ENCODE peak calls at places on chromosome X, in seven cellular contexts. T is astrocyte, V is neural progenitor cell, X is endothelial cell of umbilical vein, D is DND-41, I is fibroblast of lung, Z is HCT116. J is an unnamed sample. For H3K4me1, the result is how much of the 10 kb centered on the place peaks cover.

GRCh38 chrX:132267392-132267791 is 48.1 kb upstream of the RAP2C start:
- DNase-seq in D (no peak), T (no peak), X (no peak), I (no peak), V (no peak), Z (no peak), J (no peak)

GRCh38 chrX:37912286-37912685 is 64.9 kb upstream of the DYNLT3 start:
- DNase-seq in V (no peak), D (no peak), X (peak), Z (no peak), I (peak), T (peak), J (peak)

GRCh38 chrX:72258174-72258573 is 18.9 kb downstream of the RPS4X start:
- DNase-seq in D (no peak), V (no peak), X (no peak), Z (no peak), T (peak), I (peak), J (no peak)

GRCh38 chrX:18465051-18465450 is 39.6 kb downstream of the CDKL5 start:
- DNase-seq in Z (no peak), I (no peak), T (no peak), V (no peak), X (no peak), D (no peak), J (no peak)

GRCh38 chrX:149877636-149878035 is 3.3 kb upstream of the MAGEA8 start:
- DNase-seq in V (no peak), Z (no peak), D (no peak), X (no peak), I (peak), T (peak), J (no peak)

GRCh38 chrX:63934791-63935190 is 149.8 kb upstream of the ARHGEF9 start:
- DNase-seq in D (no peak), Z (no peak), T (no peak), V (peak), I (no peak), X (no peak), J (no peak)

GRCh38 chrX:37371578-37371981 is 22.4 kb downstream of the PRRG1 start:
- DNase-seq in T (peak), V (no peak), Z (no peak), D (no peak), X (no peak), I (peak), J (no peak)

GRCh38 chrX:115089419-115089818 is 72.0 kb upstream of the IL13RA2 start:
- DNase-seq in T (no peak), I (no peak), X (no peak), Z (no peak), D (no peak), V (no peak), J (no peak)

GRCh38 chrX:72317139-72317538 is 11.4 kb upstream of the CITED1 start:
- DNase-seq in T (no peak), I (no peak), Z (no peak), V (no peak), X (no peak), D (no peak), J (no peak)

GRCh38 chrX:2696698-2697215 is 5.7 kb downstream of the CD99 start:
- DNase-seq in I (peak), Z (no peak), T (peak), V (no peak), D (peak), X (peak), J (no peak)
- H3K4me1 ChIP-seq in I (under half), Z (under half), T (under half), V (under half), D (half or more), X (half or more), J (under half)

GRCh38 chrX:23332101-23332887 is 2.4 kb upstream of the PTCHD1 start:
- DNase-seq in D (no peak), Z (no peak), T (no peak), V (peak), X (no peak), I (no peak), J (no peak)
- TF ChIP-seq EZH2 in D (no peak), Z (no peak), T (peak), V (peak), X (peak), I (peak), J (peak)

GRCh38 chrX:151793886-151794285 is 59.3 kb downstream of the CNGA2 start:
- DNase-seq in D (no peak), V (no peak), T (peak), I (peak), Z (no peak), X (no peak), J (no peak)

GRCh38 chrX:151791961-151792360 is 57.4 kb downstream of the CNGA2 start:
- DNase-seq in V (no peak), X (no peak), Z (no peak), T (no peak), I (no peak), D (no peak), J (no peak)

GRCh38 chrX:151792505-151792904 is 58.0 kb downstream of the CNGA2 start:
- DNase-seq in D (no peak), T (no peak), I (no peak), Z (no peak), X (no peak), V (no peak), J (no peak)

GRCh38 chrX:151790421-151791160 is 56.0 kb downstream of the CNGA2 start:
- DNase-seq in D (no peak), T (peak), I (peak), Z (no peak), V (no peak), X (no peak), J (no peak)

DNA sequence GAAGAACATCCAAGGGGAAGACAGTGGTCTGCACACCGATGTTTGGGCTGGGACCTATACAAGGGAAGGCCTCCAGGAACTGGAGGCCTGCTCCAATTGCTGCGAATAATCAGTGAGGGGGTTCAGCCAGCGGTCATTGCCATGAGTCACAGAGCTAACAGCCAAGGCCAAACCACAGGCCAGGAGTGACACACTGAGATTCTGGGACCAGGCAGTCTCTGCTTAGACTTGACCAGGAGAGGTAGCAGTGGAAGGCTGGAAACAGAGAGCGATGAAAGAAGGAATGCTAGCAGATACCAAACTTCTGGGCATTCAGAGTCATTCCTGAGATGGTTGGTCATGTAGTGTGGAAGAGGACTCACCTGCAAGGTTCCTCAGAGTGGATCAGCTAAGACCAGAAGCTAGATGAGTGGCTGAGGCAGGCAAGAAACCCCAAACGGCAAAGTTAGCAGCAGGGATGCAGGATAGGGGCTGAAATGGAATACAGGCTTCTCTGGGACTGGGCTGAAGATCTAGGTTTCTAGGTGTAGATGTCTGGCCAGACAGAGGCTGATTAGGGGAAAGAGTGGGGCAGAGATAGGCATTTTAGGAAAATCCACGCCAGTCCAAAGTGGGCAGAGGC is 54.7 kb downstream of the CNGA2 start:
- DNase-seq in V (no peak), T (peak), Z (no peak), D (no peak), I (peak), X (peak), J (no peak)
- H3K4me2 ChIP-seq in V (no peak), T (peak), Z (peak), D (no peak), I (peak), X (no peak), J (no peak)

DNA sequence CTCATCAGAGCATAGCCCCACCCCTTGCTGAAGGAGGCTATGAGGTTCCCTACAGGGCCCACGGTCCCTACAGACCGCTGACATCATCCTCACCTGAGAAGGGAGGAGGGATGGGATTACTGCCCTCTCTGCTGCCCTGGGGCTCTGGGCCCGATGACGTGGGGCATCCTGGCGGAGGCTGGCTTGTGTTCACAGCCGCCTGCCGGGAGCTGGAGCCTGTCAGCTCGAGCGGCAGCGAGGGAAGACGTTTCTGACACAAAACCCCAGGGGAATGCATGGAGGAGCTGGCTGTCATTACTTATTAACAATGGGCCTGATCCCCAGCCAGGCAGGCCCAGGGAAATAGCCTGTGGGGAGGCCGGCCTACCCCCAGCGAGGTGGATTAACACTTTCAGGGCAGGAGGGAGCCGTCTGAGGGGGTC is 106.6 kb upstream of the ATP6AP2 start:
- DNase-seq in X (no peak), T (no peak), I (peak), Z (no peak), D (no peak), V (peak), J (no peak)
- H3K4me1 ChIP-seq in X (under half), T (under half), I (under half), Z (under half), D (under half), V (under half), J (under half)

DNA sequence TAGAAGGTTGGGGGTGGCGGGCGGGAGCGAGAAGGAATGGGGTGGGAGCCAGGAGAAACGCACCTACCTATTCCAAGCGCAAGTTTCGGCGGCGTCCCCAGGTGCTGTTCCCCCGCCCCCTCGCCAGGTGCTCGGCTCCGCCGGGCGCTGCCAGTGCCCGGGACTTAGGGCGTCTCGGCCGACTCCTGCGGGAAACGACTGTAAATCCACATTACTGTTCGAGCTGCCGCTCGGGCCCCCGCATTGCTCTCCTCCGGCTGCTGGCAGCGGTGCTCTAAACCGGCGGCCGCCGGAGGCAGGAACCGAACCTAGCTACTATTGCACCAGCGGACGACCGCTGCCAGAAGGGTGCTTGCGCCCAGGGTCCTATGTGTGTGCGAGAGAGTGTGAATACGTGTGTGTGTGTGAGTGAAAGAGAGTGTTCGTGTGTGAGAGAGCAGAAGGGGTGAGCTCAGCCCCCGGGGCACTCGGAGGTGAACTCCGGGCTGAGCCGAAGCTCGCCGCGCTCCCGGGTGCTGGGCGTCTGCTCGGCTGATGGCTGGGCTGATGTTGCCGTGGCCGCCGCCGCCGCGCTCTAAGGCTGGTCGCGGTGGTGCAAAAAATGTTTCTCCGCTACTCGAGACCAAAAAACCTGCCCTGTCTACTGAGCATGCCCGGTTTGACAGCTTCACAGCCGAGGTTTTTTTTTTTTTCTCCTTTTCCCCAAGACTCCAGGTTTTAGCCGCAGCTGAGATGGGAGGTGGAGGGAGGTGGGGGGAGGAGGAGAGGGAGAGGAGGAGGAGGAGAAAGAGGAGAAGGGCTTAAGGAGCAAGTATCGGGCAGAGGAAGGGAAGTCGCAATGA is 115.7 kb upstream of the TEX13C start:
- DNase-seq in V (peak), T (no peak), D (no peak), X (no peak), I (peak), Z (no peak), J (no peak)
- TF ChIP-seq EZH2 in V (no peak), T (peak), D (no peak), X (no peak), I (peak), Z (no peak), J (no peak)

GRCh38 chrX:980572-981235 is 231.7 kb downstream of the CRLF2 start:
- DNase-seq in X (no peak), I (no peak), D (no peak), T (no peak), Z (no peak), V (no peak), J (no peak)
- H3K4me2 ChIP-seq in X (no peak), I (no peak), D (no peak), T (no peak), Z (no peak), V (no peak), J (no peak)

DNA sequence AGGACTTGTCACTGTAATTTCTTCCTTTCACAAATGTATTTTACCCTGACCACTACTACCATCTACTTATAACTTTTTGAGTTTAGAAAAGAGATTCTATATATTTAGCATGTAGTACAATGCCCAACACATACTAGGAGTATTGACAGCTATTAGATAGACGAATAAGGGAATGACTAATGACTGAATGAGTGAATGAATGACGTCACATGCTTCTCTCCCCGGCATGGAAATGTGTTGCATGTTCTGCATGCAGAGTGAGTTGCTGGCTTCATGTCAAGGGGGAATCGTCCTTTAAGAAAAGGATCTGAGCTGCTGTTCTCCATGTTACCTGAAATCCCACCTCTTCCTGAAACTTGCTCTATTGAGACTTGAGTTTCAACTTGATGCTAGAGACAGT is 87.4 kb upstream of the AMELX start:
- DNase-seq in Z (no peak), V (no peak), T (no peak), D (no peak), X (no peak), I (no peak), J (no peak)
- H3K4me1 ChIP-seq in Z (under half), V (under half), T (under half), D (under half), X (under half), I (under half), J (under half)

DNA sequence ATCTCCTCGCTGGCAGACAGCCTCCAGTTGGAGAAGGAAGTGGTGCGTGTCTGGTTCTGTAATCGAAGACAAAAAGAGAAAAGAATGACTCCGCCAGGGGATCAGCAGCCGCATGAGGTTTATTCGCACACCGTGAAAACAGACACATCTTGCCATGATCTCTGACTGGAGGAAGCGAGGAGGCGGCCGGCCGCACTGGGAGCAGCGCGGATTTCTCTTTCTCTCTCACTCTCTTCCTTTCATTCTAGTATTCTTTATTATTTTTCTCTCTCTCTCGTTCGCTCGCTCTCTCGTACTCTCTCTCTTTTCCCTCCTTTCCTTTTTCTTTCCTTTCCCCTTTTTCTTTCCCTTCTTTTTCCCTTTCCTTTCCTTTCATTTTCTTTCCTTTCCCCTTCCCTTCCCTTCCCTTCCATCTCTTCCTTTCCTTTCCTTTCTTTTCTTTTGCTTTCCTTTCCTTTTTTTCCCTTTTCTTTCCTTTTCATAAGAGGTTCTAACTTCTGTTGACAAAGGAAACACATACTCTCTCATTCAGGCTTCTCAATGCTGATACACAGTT is 1.2 kb downstream of the POU3F4 start:
- DNase-seq in I (no peak), T (peak), Z (no peak), X (no peak), V (peak), D (no peak), J (no peak)
- TF ChIP-seq EZH2 in I (no peak), T (no peak), Z (no peak), X (no peak), V (peak), D (no peak), J (no peak)

GRCh38 chrX:17377047-17377692 is 2.2 kb downstream of the NHS start:
- DNase-seq in X (peak), T (peak), D (no peak), V (peak), I (peak), Z (peak), J (no peak)
- H3K4me2 ChIP-seq in X (no peak), T (peak), D (no peak), V (peak), I (peak), Z (peak), J (peak)

DNA sequence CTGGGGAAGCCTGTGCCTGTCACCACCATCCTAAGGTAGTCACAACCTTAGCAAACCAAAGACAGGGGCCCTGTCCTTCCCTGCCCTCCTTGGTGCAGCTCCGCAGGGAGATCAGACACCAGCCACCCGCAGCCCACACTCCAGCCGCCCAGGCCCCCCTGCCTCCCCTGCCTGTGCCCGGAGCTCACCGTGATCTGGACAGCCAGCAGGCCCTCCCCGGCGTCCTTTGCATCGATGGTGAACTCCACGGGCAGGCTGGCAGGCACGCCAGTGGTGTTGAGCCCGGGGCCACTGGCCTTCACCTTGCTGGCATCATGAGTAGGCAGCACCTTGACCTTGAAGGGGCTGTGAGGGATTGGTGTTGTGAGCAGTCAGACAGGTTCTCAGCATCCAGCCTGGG is 16.4 kb downstream of the FLNA start:
- DNase-seq in V (no peak), Z (no peak), T (no peak), X (no peak), I (no peak), D (no peak), J (no peak)
- H3K4me1 ChIP-seq in V (under half), Z (under half), T (under half), X (under half), I (under half), D (under half), J (under half)

J was measured in keratinocyte.